ENCODE peak calls at places on chromosomes 16 and 17, in seven cellular contexts. N is right cardiac atrium; A is thoracic aorta; R is lung; W is CD4-positive, CD25-positive, alpha-beta regulatory T cell; F is heart left ventricle; G is colonic mucosa. X is an unnamed sample.
A peak's percentile ranks its signal among the peaks of the same experiment; 100 is the strongest.

GRCh38 chr16:83438326-83438725 is 369.5 kb upstream of the HSBP1 start:
- DNase-seq in A (no peak), G (no peak), R (no peak), F (no peak), N (no peak), W (no peak), X (no peak)

GRCh38 chr16:16019488-16019887 is 70.1 kb downstream of the ABCC1 start:
- DNase-seq in N (no peak), A (peak; percentile 41), R (no peak), G (no peak), W (no peak), F (no peak), X (no peak)

GRCh38 chr16:22324787-22325597 is 27.8 kb downstream of the POLR3E start:
- DNase-seq in G (peak; percentile 13), F (no peak), A (no peak), W (no peak), N (no peak), R (no peak), X (no peak)

GRCh38 chr17:39599006-39599664 is 8.6 kb downstream of the NEUROD2 start:
- DNase-seq in W (no peak), R (no peak), G (no peak), N (no peak), F (no peak), A (no peak), X (no peak)

GRCh38 chr17:79255926-79256325 is 181.3 kb downstream of the ENGASE start:
- DNase-seq in N (no peak), R (no peak), W (no peak), A (no peak), F (no peak), G (no peak), X (no peak)

GRCh38 chr16:76970087-76970744 is 220.8 kb upstream of the MON1B start:
- DNase-seq in F (no peak), W (no peak), R (no peak), G (no peak), N (no peak), A (no peak), X (no peak)

GRCh38 chr17:81044764-81045589 is 10.0 kb downstream of the BAIAP2 start:
- DNase-seq in R (peak; percentile 75), F (peak; percentile 92), N (peak; percentile 96), A (no peak), W (no peak), G (peak; percentile 80), X (no peak)

GRCh38 chr17:34368455-34369195 is 5.6 kb upstream of the CCL1 start:
- DNase-seq in F (no peak), G (no peak), A (no peak), R (no peak), N (no peak), W (no peak), X (no peak)

GRCh38 chr17:66945451-66945850 is 19.1 kb upstream of the CACNG4 start:
- DNase-seq in N (no peak), A (no peak), G (no peak), W (no peak), R (no peak), F (no peak), X (no peak)

GRCh38 chr16:53061701-53062159 is 6.9 kb downstream of the CHD9 start:
- DNase-seq in N (peak; percentile 57), F (peak; percentile 67), R (peak; percentile 59), W (no peak), A (no peak), G (peak; percentile 85), X (no peak)

GRCh38 chr16:55297910-55298175 is 26.2 kb upstream of the IRX6 start:
- DNase-seq in W (no peak), G (no peak), R (no peak), A (no peak), F (no peak), N (no peak), X (no peak)

GRCh38 chr16:13873835-13874438 is 46.0 kb upstream of the ERCC4 start:
- DNase-seq in R (no peak), G (no peak), N (no peak), W (no peak), A (no peak), F (no peak), X (no peak)

GRCh38 chr17:13642188-13642587 is 40.5 kb upstream of the HS3ST3A1 start:
- DNase-seq in W (no peak), A (no peak), G (no peak), N (no peak), R (no peak), F (no peak), X (no peak)

GRCh38 chr17:64107517-64108235 is 22.3 kb downstream of the ERN1 start:
- DNase-seq in R (no peak), A (no peak), F (no peak), W (no peak), G (no peak), N (no peak), X (no peak)

GRCh38 chr16:57132470-57132869 is 40.1 kb downstream of the CPNE2 start:
- DNase-seq in W (no peak), N (peak; percentile 23), A (no peak), G (peak; percentile 92), F (no peak), R (no peak), X (no peak)

GRCh38 chr17:263271-263670 is 81.8 kb upstream of the DOC2B start:
- DNase-seq in W (no peak), N (no peak), A (no peak), R (no peak), G (peak; percentile 5), F (no peak), X (no peak)

GRCh38 chr16:31382485-31383161 is 10.5 kb upstream of the ITGAD start:
- DNase-seq in G (peak; percentile 59), A (no peak), W (peak; percentile 22), F (peak; percentile 76), R (peak; percentile 56), N (peak; percentile 85), X (no peak)

GRCh38 chr17:55527520-55528118 is 16.4 kb upstream of the SMIM36 start:
- DNase-seq in R (no peak), A (no peak), G (no peak), N (no peak), F (no peak), W (peak; percentile 0), X (peak; percentile 44)

GRCh38 chr17:48997827-48998556 is 807 bp downstream of the IGF2BP1 start:
- DNase-seq in A (no peak), W (no peak), N (no peak), R (no peak), G (no peak), F (no peak), X (no peak)

GRCh38 chr16:16025214-16025968 is 76.0 kb downstream of the ABCC1 start:
- DNase-seq in N (no peak), F (peak; percentile 35), A (no peak), G (no peak), W (peak; percentile 68), R (no peak), X (peak; percentile 79)

GRCh38 chr17:81520021-81520894 is 7.7 kb upstream of the ACTG1 start:
- DNase-seq in A (no peak), G (no peak), N (peak; percentile 51), R (no peak), F (peak; percentile 25), W (no peak), X (no peak)

GRCh38 chr17:39618252-39618913 is 8.4 kb upstream of the PPP1R1B start:
- DNase-seq in A (no peak), N (no peak), F (no peak), G (peak; percentile 54), W (no peak), R (no peak), X (no peak)

GRCh38 chr16:73531021-73531420 is 483.1 kb upstream of the ZFHX3 start:
- DNase-seq in N (no peak), F (no peak), A (no peak), W (no peak), R (no peak), G (no peak), X (no peak)

GRCh38 chr17:57577751-57578607 is 167.1 kb downstream of the CCDC182 start:
- DNase-seq in G (peak; percentile 30), F (peak; percentile 45), W (no peak), N (no peak), R (peak; percentile 48), A (no peak), X (peak; percentile 38)

GRCh38 chr17:57574040-57574513 is 171.0 kb downstream of the CCDC182 start:
- DNase-seq in N (peak; percentile 75), G (peak; percentile 31), W (no peak), A (no peak), F (peak; percentile 72), R (no peak), X (no peak)

GRCh38 chr17:57579245-57579644 is 165.9 kb downstream of the CCDC182 start:
- DNase-seq in N (no peak), R (no peak), A (no peak), F (no peak), W (no peak), G (no peak), X (no peak)

GRCh38 chr17:57578608-57578990 is 166.5 kb downstream of the CCDC182 start:
- DNase-seq in A (no peak), G (no peak), R (no peak), N (no peak), F (no peak), W (no peak), X (no peak)

GRCh38 chr17:57576744-57577143 is 168.4 kb downstream of the CCDC182 start:
- DNase-seq in F (no peak), A (no peak), R (no peak), G (no peak), W (no peak), N (no peak), X (no peak)
- H3K27me3 ChIP-seq in F (no peaks in the 10 kb centered on the region), A (no peaks in the 10 kb centered on the region), R (no peaks in the 10 kb centered on the region), G (no peaks in the 10 kb centered on the region), W (no peaks in the 10 kb centered on the region), N (no peaks in the 10 kb centered on the region), X (no peaks in the 10 kb centered on the region)

DNA sequence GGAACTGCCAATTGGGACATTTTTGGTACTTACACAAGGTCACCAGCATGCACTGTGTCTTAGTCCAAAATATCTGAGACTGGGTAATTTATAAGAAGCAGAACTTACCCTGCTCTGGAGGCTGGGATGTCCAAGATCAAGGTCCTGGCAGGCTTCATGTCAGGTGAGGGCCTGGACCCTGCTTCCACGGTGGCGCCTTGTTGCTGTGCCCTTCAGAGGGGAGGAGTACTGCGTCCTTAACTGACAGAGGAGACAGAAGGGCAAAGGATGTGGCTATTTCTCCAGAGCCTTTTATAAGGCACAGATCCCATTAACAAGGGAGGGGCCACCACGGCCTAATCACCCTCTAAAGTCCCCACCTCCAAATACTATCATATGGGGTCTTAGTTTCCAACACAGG is 178.9 kb downstream of the C16orf95 start:
- DNase-seq in N (no peak), A (no peak), R (no peak), W (no peak), G (no peak), F (no peak), X (no peak)
- H3K4me3 ChIP-seq in N (no peak overlapping the region), A (no peak overlapping the region), R (no peak overlapping the region), W (no peak overlapping the region), G (no peak overlapping the region), F (no peak overlapping the region), X (no peak overlapping the region)

GRCh38 chr17:4604111-4604644 is 19.8 kb downstream of the SMTNL2 start:
- DNase-seq in A (no peak), W (no peak), R (no peak), N (peak; percentile 92), F (peak; percentile 87), G (no peak), X (no peak)
- H3K27ac ChIP-seq in A (no peak overlapping the region), W (no peak overlapping the region), R (no peak overlapping the region), N (peak overlapping the region; percentile 14), F (peak overlapping the region; percentile 75), G (no peak overlapping the region), X (no peak overlapping the region)

DNA sequence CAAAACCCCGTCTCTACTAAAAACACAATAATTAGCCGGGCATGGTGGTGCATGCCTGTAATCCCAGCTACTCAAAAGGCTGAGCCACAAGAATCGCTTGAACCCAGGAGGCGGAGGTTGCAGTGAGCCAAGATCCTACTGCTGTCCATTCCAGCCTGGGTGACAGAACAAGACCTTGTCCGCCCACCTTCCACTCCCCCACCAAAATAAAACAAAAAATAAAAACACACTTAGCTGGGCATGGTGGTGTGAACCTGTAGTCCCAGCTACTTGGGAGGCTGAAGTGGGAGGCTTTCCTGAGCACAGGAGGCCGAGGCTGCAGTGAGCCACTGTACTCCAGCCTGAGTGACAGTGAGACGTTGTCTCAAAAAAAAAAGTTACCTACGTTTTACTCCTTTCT is 3.2 kb downstream of the PPM1E start:
- DNase-seq in F (no peak), A (no peak), G (no peak), N (no peak), W (no peak), R (no peak), X (no peak)
- H3K27me3 ChIP-seq in F (peaks cover 60% of the 10 kb centered on the region), A (no peaks in the 10 kb centered on the region), G (peaks cover 39% of the 10 kb centered on the region), N (no peaks in the 10 kb centered on the region), W (peaks cover 40% of the 10 kb centered on the region), R (no peaks in the 10 kb centered on the region), X (peaks cover 36% of the 10 kb centered on the region)

X was measured in AG04450.